ENCODE peak calls at places on chromosomes 16 and 17, in four cellular contexts. Q, U, D and Z are unnamed samples. For H3K4me1 and H3K9me3, the result is how much of the 10 kb centered on the place peaks cover.

GRCh38 chr17:37844158-37844976 is 79.8 kb upstream of the TBC1D3K start:
- DNase-seq in U (peak), D (peak), Q (peak), Z (peak)

GRCh38 chr17:48985436-48986245 is 11.5 kb upstream of the IGF2BP1 start:
- DNase-seq in U (no peak), Q (no peak), D (no peak), Z (no peak)

GRCh38 chr16:50692999-50693781 is at the start of gene NOD2:
- DNase-seq in Q (peak), D (peak), U (no peak), Z (peak)

GRCh38 chr17:57245786-57246185 is 10.5 kb upstream of the MSI2 start:
- DNase-seq in Q (no peak), U (no peak), D (no peak), Z (no peak)

GRCh38 chr16:81237282-81237681 is 1.2 kb upstream of the BCO1 start:
- DNase-seq in Q (no peak), D (no peak), U (peak), Z (peak)

GRCh38 chr16:17078950-17079631 is 391.7 kb downstream of the XYLT1 start:
- DNase-seq in D (no peak), Q (no peak), U (no peak), Z (no peak)

GRCh38 chr16:6377956-6378355 is 954.7 kb upstream of the RBFOX1 start:
- DNase-seq in Q (no peak), D (no peak), U (no peak), Z (no peak)

GRCh38 chr16:5206331-5206990 is 108.9 kb upstream of the EEF2KMT start:
- DNase-seq in U (no peak), Q (no peak), D (no peak), Z (no peak)

GRCh38 chr17:57109393-57110151 is 24.5 kb downstream of the AKAP1 start:
- DNase-seq in D (peak), U (peak), Q (peak), Z (peak)

DNA sequence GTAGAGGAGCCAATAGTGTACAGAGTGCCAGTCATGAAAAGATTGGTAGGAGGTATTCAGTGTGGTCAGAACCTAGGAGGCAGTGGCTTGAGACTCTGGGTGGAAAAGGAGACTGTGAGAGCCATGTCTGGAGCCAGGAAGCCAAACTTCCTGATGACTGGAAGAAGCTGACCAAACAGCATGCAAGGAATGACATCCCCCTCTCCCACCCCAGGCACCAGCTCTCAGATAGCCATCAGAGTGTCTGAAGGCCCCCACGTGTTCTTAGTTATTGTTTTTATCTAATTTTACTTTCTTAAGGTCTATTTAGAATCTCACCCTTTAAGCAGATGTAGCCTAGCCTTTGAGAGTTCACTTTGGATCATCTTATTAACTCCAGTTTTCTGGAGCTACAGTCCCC is 1.2 kb upstream of the CMTM1 start:
- DNase-seq in Q (no peak), D (no peak), U (no peak), Z (no peak)
- H3K4me1 ChIP-seq in Q (under half), D (under half), U (under half), Z (under half)

DNA sequence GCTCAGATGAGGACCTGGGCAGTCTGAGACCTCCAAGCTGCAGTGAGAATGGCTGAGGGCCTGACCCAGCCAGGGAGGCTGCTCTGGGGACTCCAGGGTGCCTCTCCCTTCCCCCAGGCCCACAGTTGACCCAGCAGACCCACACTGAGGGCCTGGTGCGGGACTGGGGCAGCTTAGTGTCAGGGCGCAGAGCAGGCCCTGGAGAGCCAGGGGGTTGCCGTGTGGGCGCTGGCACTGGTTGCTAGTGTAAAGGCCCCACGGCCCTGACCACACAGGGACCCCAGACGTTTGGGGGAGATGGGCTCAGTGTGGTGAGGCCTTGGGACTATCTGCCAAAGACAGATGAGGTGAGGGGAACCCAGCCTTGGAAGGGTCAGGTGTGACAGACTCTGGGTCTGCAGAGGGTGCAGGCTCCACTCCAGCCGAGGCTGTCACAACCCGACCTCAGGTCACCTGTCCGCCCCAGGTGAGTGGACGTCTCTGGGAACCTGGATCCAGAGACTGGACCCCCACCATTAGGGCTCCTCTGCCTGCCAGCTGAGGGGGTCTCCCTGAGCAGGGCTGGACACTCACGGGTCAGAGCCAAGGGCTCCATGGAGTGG is 50.8 kb upstream of the GNG13 start:
- DNase-seq in D (no peak), U (no peak), Q (no peak), Z (no peak)
- H3K9me3 ChIP-seq in D (under half), U (under half), Q (under half), Z (under half)

GRCh38 chr17:82864721-82865240 is 25.0 kb upstream of the ZNF750 start:
- DNase-seq in D (no peak), Q (no peak), U (no peak), Z (no peak)
- TF ChIP-seq CTCF in D (no peak), Q (no peak), U (no peak), Z (no peak)

GRCh38 chr16:16025214-16025968 is 76.0 kb downstream of the ABCC1 start:
- DNase-seq in U (peak), Q (peak), D (no peak), Z (no peak)
- H3K4me1 ChIP-seq in U (under half), Q (under half), D (under half), Z (under half)

DNA sequence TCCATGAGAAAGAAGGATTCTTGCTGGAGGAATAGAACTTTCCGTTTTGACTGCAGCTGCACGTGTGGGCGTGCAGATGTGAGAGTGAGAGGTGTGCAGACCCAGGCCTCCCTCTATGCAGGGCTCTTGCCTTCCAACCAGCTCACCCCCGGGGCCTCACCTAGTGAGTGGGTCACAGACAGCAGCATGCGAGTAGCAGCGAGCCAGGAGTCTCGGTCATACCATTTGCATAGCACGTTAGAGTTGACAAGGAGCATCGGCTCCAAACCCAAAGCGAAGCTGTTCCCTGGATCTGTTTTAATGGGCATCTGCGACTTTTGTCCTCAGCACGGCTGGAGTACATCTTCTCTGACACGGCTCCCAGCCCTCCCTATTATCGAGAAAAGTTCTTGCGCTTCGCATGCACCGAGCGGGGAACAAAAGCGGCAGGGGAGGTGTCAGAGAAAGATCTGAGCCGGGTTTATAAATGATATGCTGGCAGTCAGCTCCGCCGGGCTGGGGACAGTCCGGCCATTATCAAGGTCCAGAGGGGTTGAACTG is 253.3 kb downstream of the MAF start:
- DNase-seq in U (no peak), D (no peak), Q (no peak), Z (no peak)
- H3K9me3 ChIP-seq in U (under half), D (under half), Q (under half), Z (under half)

DNA sequence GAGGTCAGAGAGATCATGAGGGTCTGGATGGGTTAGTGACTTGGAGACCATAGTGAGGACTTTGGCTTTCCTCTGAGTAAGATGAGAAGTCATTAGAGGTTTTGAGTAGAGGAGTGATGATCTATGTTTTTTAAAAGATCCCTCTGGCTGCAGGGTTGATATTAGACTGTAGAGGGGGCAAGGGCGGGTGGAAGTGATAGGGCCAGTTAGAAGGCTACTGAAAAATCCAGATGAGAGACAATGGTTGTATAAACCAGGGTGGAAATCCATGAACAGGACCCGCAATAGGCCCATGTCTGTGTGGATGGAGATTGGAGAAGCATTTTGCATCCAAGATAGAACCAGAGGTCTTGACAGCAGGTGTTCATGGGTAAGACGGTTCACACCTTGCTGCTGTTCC is 9.8 kb downstream of the ITGAL start:
- DNase-seq in Q (no peak), U (no peak), D (no peak), Z (no peak)
- TF ChIP-seq CTCF in Q (peak), U (no peak), D (no peak), Z (no peak)

GRCh38 chr17:74757931-74758845 is 9.8 kb downstream of the NHERF1 start:
- DNase-seq in D (no peak), U (no peak), Q (peak), Z (peak)

GRCh38 chr17:74759243-74759801 is 10.9 kb downstream of the NHERF1 start:
- DNase-seq in D (no peak), Q (no peak), U (no peak), Z (no peak)

GRCh38 chr17:74758846-74759163 is 10.4 kb downstream of the NHERF1 start:
- DNase-seq in Q (no peak), U (no peak), D (no peak), Z (no peak)

GRCh38 chr17:74756891-74757290 is 8.5 kb downstream of the NHERF1 start:
- DNase-seq in U (no peak), D (no peak), Q (no peak), Z (no peak)

GRCh38 chr17:74757502-74757901 is 9.1 kb downstream of the NHERF1 start:
- DNase-seq in Q (peak), U (no peak), D (no peak), Z (no peak)
- H3K4me1 ChIP-seq in Q (under half), U (under half), D (under half), Z (half or more)

GRCh38 chr16:35208001-35208935 is 1748.9 kb downstream of the TP53TG3F start:
- DNase-seq in D (no peak), U (no peak), Q (no peak), Z (no peak)

GRCh38 chr16:35214840-35215239 is 1755.4 kb downstream of the TP53TG3F start:
- DNase-seq in Q (no peak), U (no peak), D (no peak), Z (no peak)

GRCh38 chr16:35215287-35215686 is 1755.9 kb downstream of the TP53TG3F start:
- DNase-seq in U (no peak), D (no peak), Q (no peak), Z (no peak)

GRCh38 chr16:35207059-35207999 is 1747.9 kb downstream of the TP53TG3F start:
- DNase-seq in D (no peak), Q (no peak), U (peak), Z (peak)

DNA sequence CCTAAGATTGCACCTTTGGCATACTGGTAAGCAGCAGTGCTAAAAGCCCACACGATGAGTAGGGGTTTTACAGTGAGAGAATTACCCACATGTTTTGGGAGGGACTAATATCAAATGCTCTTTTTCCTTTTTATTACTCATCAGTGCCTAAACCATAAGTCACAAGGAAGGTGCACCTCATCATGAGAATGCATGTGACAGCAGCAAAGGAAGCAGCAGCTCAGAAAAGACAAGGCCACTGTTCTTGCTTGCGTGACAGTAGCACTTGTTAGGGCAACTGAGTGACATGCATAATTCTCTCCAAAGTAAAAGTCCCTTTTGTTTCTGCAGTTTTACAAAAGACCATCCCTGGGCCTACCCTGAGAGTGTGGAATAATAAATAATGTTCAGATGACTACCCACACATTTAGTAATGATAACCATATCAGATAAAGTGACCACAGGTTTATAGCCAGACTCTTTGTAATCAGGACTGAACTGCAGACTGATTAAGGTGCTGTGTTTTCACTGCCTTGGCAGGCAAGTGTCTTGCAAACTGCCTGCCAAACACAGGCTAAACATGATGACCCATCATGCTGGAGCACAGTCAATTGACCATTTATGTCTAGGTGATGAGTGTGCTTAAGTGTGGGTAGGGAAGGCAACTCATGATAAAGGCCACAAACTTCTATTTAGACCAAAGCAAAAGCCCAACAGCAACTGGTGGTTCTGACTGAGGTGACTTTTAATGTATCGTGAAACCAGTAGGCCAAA is 1751.4 kb downstream of the TP53TG3F start:
- DNase-seq in D (no peak), Q (no peak), U (no peak), Z (no peak)
- H3K9me3 ChIP-seq in D (under half), Q (under half), U (half or more), Z (under half)

GRCh38 chr16:84183911-84184310 is 2.9 kb downstream of the TAF1C start:
- DNase-seq in U (no peak), D (no peak), Q (no peak), Z (no peak)
- TF ChIP-seq CTCF in U (no peak), D (no peak), Q (no peak), Z (no peak)

GRCh38 chr17:68289936-68290267 is 1.0 kb downstream of the SLC16A6 start:
- DNase-seq in D (no peak), U (no peak), Q (no peak), Z (no peak)
- H3K4me1 ChIP-seq in D (under half), U (under half), Q (under half), Z (under half)